ENCODE peak calls at places on chromosomes 16 and 17, in five cellular contexts. X is IMR-90, Y is spleen, L is upper lobe of left lung, T is Peyer's patch. U is an unnamed sample.

GRCh38 chr17:30550512-30551273 is 73.5 kb downstream of the GOSR1 start:
- DNase-seq in X (peak), Y (peak), L (no peak), T (no peak), U (no peak)

GRCh38 chr16:11989238-11990160 is 13.0 kb downstream of the SNX29 start:
- DNase-seq in X (no peak), Y (no peak), L (no peak), T (no peak), U (no peak)

GRCh38 chr17:20256144-20256543 is 211.2 kb downstream of the LGALS9B start:
- DNase-seq in X (no peak), Y (no peak), L (no peak), T (no peak), U (no peak)

GRCh38 chr16:71520550-71520949 is 5.7 kb upstream of the CHST4 start:
- DNase-seq in X (no peak), Y (no peak), L (no peak), T (no peak), U (no peak)

GRCh38 chr16:22888791-22889190 is 74.8 kb downstream of the HS3ST2 start:
- DNase-seq in X (peak), Y (no peak), L (no peak), T (no peak), U (no peak)

GRCh38 chr16:84593825-84594724 is 23.8 kb downstream of the COTL1 start:
- DNase-seq in X (no peak), Y (peak), L (peak), T (peak), U (no peak)

GRCh38 chr17:74212262-74212912 is 984 bp upstream of the TTYH2 start:
- DNase-seq in X (no peak), Y (peak), L (no peak), T (no peak), U (peak)

GRCh38 chr16:69276143-69277115 is 34.7 kb upstream of the VPS4A start:
- DNase-seq in X (peak), Y (no peak), L (peak), T (no peak), U (no peak)

GRCh38 chr16:13961099-13961811 is 41.3 kb downstream of the ERCC4 start:
- DNase-seq in X (peak), Y (no peak), L (no peak), T (no peak), U (no peak)

GRCh38 chr17:57861737-57862409 is 12.0 kb upstream of the MRPS23 start:
- DNase-seq in X (no peak), Y (peak), L (peak), T (peak), U (no peak)

GRCh38 chr17:2412561-2413021 is 11.7 kb upstream of the MNT start:
- DNase-seq in X (no peak), Y (no peak), L (no peak), T (no peak), U (no peak)

GRCh38 chr17:951388-952132 is 28.0 kb downstream of the NXN start:
- DNase-seq in X (peak), Y (no peak), L (no peak), T (no peak), U (no peak)

GRCh38 chr16:19316846-19317245 is 31.3 kb downstream of the CLEC19A start:
- DNase-seq in X (no peak), Y (no peak), L (no peak), T (no peak), U (no peak)

GRCh38 chr16:88061346-88062110 is 110.3 kb downstream of the BANP start:
- DNase-seq in X (no peak), Y (peak), L (no peak), T (no peak), U (no peak)

GRCh38 chr16:83983491-83983890 is 15.4 kb downstream of the NECAB2 start:
- DNase-seq in X (no peak), Y (no peak), L (no peak), T (no peak), U (no peak)

GRCh38 chr16:194516-194915 is 14.3 kb downstream of the HBQ1 start:
- DNase-seq in X (peak), Y (no peak), L (no peak), T (no peak), U (no peak)

GRCh38 chr16:3017806-3018506 is at the start of gene CLDN6:
- DNase-seq in X (no peak), Y (no peak), L (no peak), T (no peak), U (no peak)

GRCh38 chr17:29048440-29049360 is 5.8 kb downstream of the PIPOX start:
- DNase-seq in X (peak), Y (no peak), L (no peak), T (no peak), U (no peak)

GRCh38 chr16:66886346-66886745 is 6.0 kb downstream of the PDP2 start:
- DNase-seq in X (peak), Y (no peak), L (no peak), T (no peak), U (no peak)

GRCh38 chr16:87339086-87339723 is 22.0 kb upstream of the C16orf95 start:
- DNase-seq in X (no peak), Y (no peak), L (no peak), T (no peak), U (no peak)

GRCh38 chr17:688100-688989 is 26.3 kb downstream of the VPS53 start:
- DNase-seq in X (peak), Y (no peak), L (no peak), T (no peak), U (no peak)

GRCh38 chr17:31724619-31725018 is 134.4 kb downstream of the COPRS start:
- DNase-seq in X (peak), Y (no peak), L (no peak), T (no peak), U (no peak)

GRCh38 chr16:10616744-10617640 is 36.6 kb upstream of the EMP2 start:
- DNase-seq in X (peak), Y (no peak), L (peak), T (peak), U (peak)

GRCh38 chr17:2233441-2233947 is 70.1 kb downstream of the SMG6 start:
- DNase-seq in X (peak), Y (no peak), L (no peak), T (no peak), U (no peak)

GRCh38 chr16:84913315-84913714 is 93.5 kb downstream of the CRISPLD2 start:
- DNase-seq in X (no peak), Y (no peak), L (peak), T (no peak), U (peak)

GRCh38 chr16:67100569-67101300 is 9.0 kb upstream of the PHAF1 start:
- DNase-seq in X (peak), Y (no peak), L (no peak), T (no peak), U (no peak)

GRCh38 chr17:64998436-64999190 is 57.9 kb downstream of the GNA13 start:
- DNase-seq in X (no peak), Y (no peak), L (no peak), T (no peak), U (no peak)

GRCh38 chr17:7438050-7438614 is 1.2 kb upstream of the FGF11 start:
- DNase-seq in X (no peak), Y (peak), L (peak), T (peak), U (peak)

GRCh38 chr17:57505841-57506240 is 239.3 kb downstream of the CCDC182 start:
- DNase-seq in X (no peak), Y (no peak), L (no peak), T (no peak), U (no peak)

GRCh38 chr17:80112471-80113032 is 11.2 kb downstream of the GAA start:
- DNase-seq in X (no peak), Y (peak), L (no peak), T (no peak), U (no peak)

GRCh38 chr17:4858880-4859260 is 25.7 kb downstream of the MINK1 start:
- DNase-seq in X (peak), Y (no peak), L (peak), T (peak), U (peak)

GRCh38 chr16:67104845-67105244 is 4.9 kb upstream of the PHAF1 start:
- DNase-seq in X (no peak), Y (no peak), L (no peak), T (no peak), U (no peak)

GRCh38 chr16:81873843-81874752 is 95.0 kb downstream of the PLCG2 start:
- DNase-seq in X (peak), Y (peak), L (peak), T (peak), U (peak)

GRCh38 chr16:3094289-3095027 is 4.6 kb downstream of the ZSCAN10 start:
- DNase-seq in X (peak), Y (peak), L (no peak), T (no peak), U (no peak)

GRCh38 chr16:78220571-78220970 is 121.1 kb downstream of the WWOX start:
- DNase-seq in X (no peak), Y (no peak), L (no peak), T (no peak), U (no peak)

GRCh38 chr17:59751955-59752413 is 44.5 kb downstream of the VMP1 start:
- DNase-seq in X (no peak), Y (no peak), L (no peak), T (no peak), U (no peak)

GRCh38 chr17:59752922-59753321 is 45.5 kb downstream of the VMP1 start:
- DNase-seq in X (no peak), Y (no peak), L (no peak), T (no peak), U (no peak)

GRCh38 chr17:59754547-59754946 is 47.1 kb downstream of the VMP1 start:
- DNase-seq in X (peak), Y (no peak), L (no peak), T (no peak), U (no peak)

GRCh38 chr17:59752446-59752845 is 45.0 kb downstream of the VMP1 start:
- DNase-seq in X (peak), Y (no peak), L (no peak), T (no peak), U (no peak)

DNA sequence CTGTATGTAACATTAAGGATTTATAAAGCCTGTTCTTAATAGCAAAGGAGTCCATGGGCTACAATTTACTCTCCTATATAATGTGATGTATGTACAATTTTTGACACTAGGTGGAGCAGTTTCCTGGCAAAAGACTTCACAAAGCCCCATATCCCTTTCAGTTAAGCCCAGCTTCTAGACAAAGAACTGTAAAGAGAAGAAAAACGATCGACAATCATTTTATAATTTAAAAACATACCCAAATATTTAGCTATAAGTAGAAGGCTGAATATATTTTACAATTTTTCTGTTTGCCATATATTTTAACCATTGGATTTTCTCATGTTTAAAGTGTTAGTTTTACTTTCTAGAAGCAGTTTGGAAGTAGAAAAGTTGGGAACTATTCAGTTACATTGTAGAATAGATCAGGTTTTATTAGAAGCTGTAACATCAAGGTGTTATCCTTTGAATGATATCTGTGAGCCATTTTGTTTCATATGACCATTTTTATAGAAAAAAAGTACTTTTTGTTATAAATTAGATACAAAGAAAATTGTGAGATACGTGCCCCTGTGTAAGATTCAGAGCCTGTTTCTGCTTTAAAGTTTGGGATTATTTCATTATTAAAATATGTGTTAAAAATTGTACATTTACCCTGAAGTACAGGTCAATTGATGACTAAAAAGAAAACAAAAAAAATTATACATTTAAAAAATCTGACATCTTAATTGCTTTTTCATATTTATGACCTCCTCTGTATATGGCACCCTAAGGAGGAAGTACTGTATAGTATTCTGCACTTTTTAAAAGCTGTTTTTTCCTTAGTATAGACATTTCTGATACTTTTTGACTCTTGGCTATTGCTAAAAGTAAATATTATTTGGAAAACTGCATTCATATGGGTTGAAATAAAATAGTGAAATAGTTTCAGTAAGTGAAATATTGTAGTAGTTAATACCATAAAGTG is 46.3 kb downstream of the VMP1 start:
- DNase-seq in X (peak), Y (no peak), L (no peak), T (no peak), U (no peak)
- H3K4me3 ChIP-seq in X (no peak), Y (no peak), L (no peak), T (peak), U (no peak)

GRCh38 chr17:38606646-38607611 is 1.2 kb upstream of the SRCIN1 start:
- DNase-seq in X (no peak), Y (no peak), L (no peak), T (no peak), U (peak)

GRCh38 chr17:38603786-38604478 is 1.8 kb downstream of the SRCIN1 start:
- DNase-seq in X (no peak), Y (no peak), L (no peak), T (no peak), U (no peak)

GRCh38 chr17:38604479-38605229 is 1.1 kb downstream of the SRCIN1 start:
- DNase-seq in X (no peak), Y (no peak), L (no peak), T (no peak), U (no peak)

GRCh38 chr17:38605230-38605851 is 411 bp downstream of the SRCIN1 start:
- DNase-seq in X (no peak), Y (no peak), L (no peak), T (no peak), U (no peak)

GRCh38 chr17:38605852-38606645 is at the start of gene SRCIN1:
- DNase-seq in X (peak), Y (peak), L (peak), T (peak), U (no peak)
- TF ChIP-seq POLR2A in X (no peak), Y (no peak), L (no peak), T (no peak), U (no peak)

DNA sequence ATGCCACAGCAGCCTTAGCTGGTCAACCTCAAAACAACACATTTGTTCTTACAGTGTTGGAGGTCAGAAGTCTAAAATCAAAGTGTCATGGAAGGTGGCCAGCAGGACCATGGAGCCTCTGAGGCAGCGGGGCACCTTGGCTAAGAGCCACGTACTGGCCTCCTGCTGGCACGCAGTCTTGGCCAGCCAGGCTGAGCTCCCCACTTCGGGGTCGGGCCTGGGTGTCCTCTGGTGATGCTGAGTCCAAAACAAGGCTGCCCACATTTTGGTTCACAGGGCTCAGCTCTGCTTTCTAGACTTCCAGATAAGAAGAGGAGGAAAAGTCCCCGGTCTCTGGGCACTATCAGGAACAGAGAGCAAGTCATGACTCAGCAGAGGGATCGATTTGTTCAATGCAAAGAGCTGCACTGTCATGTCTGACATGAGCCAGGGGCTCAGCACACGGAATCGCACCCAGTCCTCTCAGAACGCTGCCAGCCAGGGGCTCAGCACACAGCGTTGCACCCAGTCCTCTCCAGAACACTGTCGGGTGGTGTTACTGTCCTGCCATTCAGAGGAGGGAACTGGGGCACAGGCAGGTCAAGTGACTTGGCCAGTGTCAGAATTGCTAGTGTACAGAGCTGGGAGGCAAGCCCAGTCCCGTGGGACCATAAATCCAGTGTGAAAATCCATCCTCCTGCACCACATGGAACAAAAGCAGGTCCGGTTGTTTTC is 2.5 kb downstream of the LGALS9 start:
- DNase-seq in X (peak), Y (peak), L (no peak), T (no peak), U (no peak)
- H3K4me3 ChIP-seq in X (no peak), Y (peak), L (no peak), T (no peak), U (no peak)

GRCh38 chr17:63698886-63699637 is 863 bp downstream of the LIMD2 start:
- DNase-seq in X (peak), Y (peak), L (peak), T (peak), U (peak)
- TF ChIP-seq POLR2A in X (no peak), Y (no peak), L (no peak), T (no peak), U (no peak)

U was measured in right lobe of liver.